ENCODE peak calls at places on chromosomes 4 and X, in ten cellular contexts. One of them, this sample, is unnamed.

GRCh38 chrX:152306331-152306730 is 144.8 kb downstream of the GABRA3 start:
- DNase-seq in right lobe of liver: no peak
- DNase-seq in GM10248: no peak
- DNase-seq in K562: no peak
- DNase-seq in nephron progenitor cell: no peak
- DNase-seq in left lung: no peak
- DNase-seq in fibroblast of mammary gland: no peak
- DNase-seq in cardiac fibroblast: no peak
- DNase-seq in suprapubic skin: no peak
- DNase-seq in MCF 10A: no peak
- DNase-seq in this sample: no peak

GRCh38 chr4:145320269-145320668 is 139.9 kb upstream of the OTUD4 start:
- DNase-seq in right lobe of liver: no peak
- DNase-seq in GM10248: no peak
- DNase-seq in K562: no peak
- DNase-seq in nephron progenitor cell: no peak
- DNase-seq in left lung: no peak
- DNase-seq in fibroblast of mammary gland: no peak
- DNase-seq in cardiac fibroblast: no peak
- DNase-seq in suprapubic skin: no peak
- DNase-seq in MCF 10A: no peak
- DNase-seq in this sample: no peak

GRCh38 chr4:72569719-72570235 is 756 bp upstream of the ADAMTS3 start:
- DNase-seq in right lobe of liver: peak
- DNase-seq in GM10248: no peak
- DNase-seq in K562: no peak
- DNase-seq in nephron progenitor cell: peak
- DNase-seq in left lung: peak
- DNase-seq in fibroblast of mammary gland: no peak
- DNase-seq in cardiac fibroblast: no peak
- DNase-seq in suprapubic skin: no peak
- DNase-seq in MCF 10A: no peak
- DNase-seq in this sample: no peak

GRCh38 chr4:137967480-137968190 is 274.5 kb downstream of the SLC7A11 start:
- DNase-seq in right lobe of liver: no peak
- DNase-seq in GM10248: no peak
- DNase-seq in K562: peak
- DNase-seq in nephron progenitor cell: no peak
- DNase-seq in left lung: no peak
- DNase-seq in fibroblast of mammary gland: peak
- DNase-seq in cardiac fibroblast: no peak
- DNase-seq in suprapubic skin: no peak
- DNase-seq in MCF 10A: no peak
- DNase-seq in this sample: no peak

GRCh38 chrX:13093489-13094140 is 49.2 kb upstream of the FAM9C start:
- DNase-seq in right lobe of liver: no peak
- DNase-seq in GM10248: no peak
- DNase-seq in K562: no peak
- DNase-seq in nephron progenitor cell: no peak
- DNase-seq in left lung: no peak
- DNase-seq in fibroblast of mammary gland: no peak
- DNase-seq in cardiac fibroblast: no peak
- DNase-seq in suprapubic skin: no peak
- DNase-seq in MCF 10A: no peak
- DNase-seq in this sample: no peak

GRCh38 chr4:76388160-76388908 is 32.6 kb downstream of the CCDC158 start:
- DNase-seq in right lobe of liver: no peak
- DNase-seq in GM10248: no peak
- DNase-seq in K562: no peak
- DNase-seq in nephron progenitor cell: no peak
- DNase-seq in left lung: no peak
- DNase-seq in fibroblast of mammary gland: no peak
- DNase-seq in cardiac fibroblast: no peak
- DNase-seq in suprapubic skin: no peak
- DNase-seq in MCF 10A: peak
- DNase-seq in this sample: no peak

GRCh38 chrX:73182502-73183114 is 32.0 kb downstream of the NAP1L2 start:
- DNase-seq in right lobe of liver: no peak
- DNase-seq in GM10248: no peak
- DNase-seq in K562: no peak
- DNase-seq in nephron progenitor cell: no peak
- DNase-seq in left lung: no peak
- DNase-seq in fibroblast of mammary gland: no peak
- DNase-seq in cardiac fibroblast: no peak
- DNase-seq in suprapubic skin: no peak
- DNase-seq in MCF 10A: no peak
- DNase-seq in this sample: no peak

GRCh38 chr4:30865676-30866075 is 145.5 kb downstream of the PCDH7 start:
- DNase-seq in right lobe of liver: no peak
- DNase-seq in GM10248: no peak
- DNase-seq in K562: no peak
- DNase-seq in nephron progenitor cell: no peak
- DNase-seq in left lung: no peak
- DNase-seq in fibroblast of mammary gland: peak
- DNase-seq in cardiac fibroblast: peak
- DNase-seq in suprapubic skin: no peak
- DNase-seq in MCF 10A: no peak
- DNase-seq in this sample: no peak

GRCh38 chr4:73862357-73862756 is 6.8 kb upstream of the CXCL1 start:
- DNase-seq in right lobe of liver: no peak
- DNase-seq in GM10248: no peak
- DNase-seq in K562: no peak
- DNase-seq in nephron progenitor cell: no peak
- DNase-seq in left lung: no peak
- DNase-seq in fibroblast of mammary gland: peak
- DNase-seq in cardiac fibroblast: no peak
- DNase-seq in suprapubic skin: no peak
- DNase-seq in MCF 10A: no peak
- DNase-seq in this sample: no peak

GRCh38 chr4:123816462-123816861 is 419.9 kb downstream of the SPRY1 start:
- DNase-seq in right lobe of liver: no peak
- DNase-seq in GM10248: no peak
- DNase-seq in K562: no peak
- DNase-seq in nephron progenitor cell: no peak
- DNase-seq in left lung: no peak
- DNase-seq in fibroblast of mammary gland: peak
- DNase-seq in cardiac fibroblast: no peak
- DNase-seq in suprapubic skin: no peak
- DNase-seq in MCF 10A: peak
- DNase-seq in this sample: no peak

GRCh38 chr4:42234817-42235216 is 82.4 kb upstream of the BEND4 start:
- DNase-seq in right lobe of liver: no peak
- DNase-seq in GM10248: no peak
- DNase-seq in K562: no peak
- DNase-seq in nephron progenitor cell: no peak
- DNase-seq in left lung: no peak
- DNase-seq in fibroblast of mammary gland: no peak
- DNase-seq in cardiac fibroblast: no peak
- DNase-seq in suprapubic skin: no peak
- DNase-seq in MCF 10A: no peak
- DNase-seq in this sample: no peak
- TF ChIP-seq CTCF in right lobe of liver: no peak
- TF ChIP-seq CTCF in GM10248: no peak
- TF ChIP-seq CTCF in K562: no peak
- TF ChIP-seq CTCF in nephron progenitor cell: no peak
- TF ChIP-seq CTCF in left lung: no peak
- TF ChIP-seq CTCF in fibroblast of mammary gland: no peak
- TF ChIP-seq CTCF in cardiac fibroblast: no peak
- TF ChIP-seq CTCF in suprapubic skin: no peak
- TF ChIP-seq CTCF in MCF 10A: no peak
- TF ChIP-seq CTCF in this sample: no peak

DNA sequence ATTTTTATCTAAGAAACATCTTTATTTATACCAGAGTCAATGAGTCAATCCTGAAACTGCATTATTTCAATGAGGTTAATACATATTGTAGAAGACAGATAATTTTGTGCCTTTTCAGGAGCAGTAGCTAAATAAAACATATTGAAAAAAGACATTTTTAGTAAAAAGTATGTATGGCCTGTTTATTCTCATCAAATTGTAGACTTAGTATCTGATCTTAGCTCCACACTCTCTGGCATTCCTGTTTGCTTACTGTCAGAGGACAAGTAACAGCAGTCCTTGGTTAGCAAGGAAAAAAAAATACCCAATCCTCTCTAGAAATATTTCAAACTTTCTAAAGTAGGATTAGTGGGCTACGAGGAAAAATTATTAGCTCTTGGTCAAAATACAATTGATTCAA is 50.5 kb upstream of the GUCY1A1 start:
- DNase-seq in right lobe of liver: no peak
- DNase-seq in GM10248: no peak
- DNase-seq in K562: no peak
- DNase-seq in nephron progenitor cell: no peak
- DNase-seq in left lung: no peak
- DNase-seq in fibroblast of mammary gland: no peak
- DNase-seq in cardiac fibroblast: peak
- DNase-seq in suprapubic skin: no peak
- DNase-seq in MCF 10A: no peak
- DNase-seq in this sample: no peak
- TF ChIP-seq CTCF in right lobe of liver: no peak
- TF ChIP-seq CTCF in GM10248: no peak
- TF ChIP-seq CTCF in K562: no peak
- TF ChIP-seq CTCF in nephron progenitor cell: no peak
- TF ChIP-seq CTCF in left lung: no peak
- TF ChIP-seq CTCF in fibroblast of mammary gland: no peak
- TF ChIP-seq CTCF in cardiac fibroblast: no peak
- TF ChIP-seq CTCF in suprapubic skin: no peak
- TF ChIP-seq CTCF in MCF 10A: no peak
- TF ChIP-seq CTCF in this sample: no peak

DNA sequence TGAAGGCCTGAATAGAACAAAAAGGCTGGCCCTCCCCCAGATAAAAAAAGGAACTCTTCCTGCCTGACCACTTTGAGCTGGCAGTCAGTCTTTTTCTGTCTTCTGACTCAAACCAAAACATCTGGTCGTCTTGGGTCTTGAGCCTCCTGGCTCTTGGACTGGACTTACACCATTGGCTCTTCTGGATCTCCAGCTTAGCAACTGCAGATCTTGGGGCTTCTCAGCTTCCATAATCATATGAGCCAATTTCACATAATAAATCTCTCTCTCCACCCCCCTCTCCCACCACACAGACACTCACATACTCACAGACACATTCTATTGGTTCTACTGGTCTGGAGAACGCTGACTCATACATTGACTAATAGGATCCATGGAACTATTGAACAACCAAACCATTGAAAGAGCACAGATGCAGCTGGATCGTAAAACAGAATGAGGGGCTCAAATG is 15.6 kb upstream of the CWH43 start:
- DNase-seq in right lobe of liver: no peak
- DNase-seq in GM10248: no peak
- DNase-seq in K562: no peak
- DNase-seq in nephron progenitor cell: no peak
- DNase-seq in left lung: no peak
- DNase-seq in fibroblast of mammary gland: peak
- DNase-seq in cardiac fibroblast: no peak
- DNase-seq in suprapubic skin: no peak
- DNase-seq in MCF 10A: peak
- DNase-seq in this sample: peak
- TF ChIP-seq CTCF in right lobe of liver: no peak
- TF ChIP-seq CTCF in GM10248: no peak
- TF ChIP-seq CTCF in K562: no peak
- TF ChIP-seq CTCF in nephron progenitor cell: no peak
- TF ChIP-seq CTCF in left lung: no peak
- TF ChIP-seq CTCF in fibroblast of mammary gland: no peak
- TF ChIP-seq CTCF in cardiac fibroblast: no peak
- TF ChIP-seq CTCF in suprapubic skin: no peak
- TF ChIP-seq CTCF in MCF 10A: no peak
- TF ChIP-seq CTCF in this sample: no peak

GRCh38 chr4:147862043-147862692 is 130.3 kb downstream of the ARHGAP10 start:
- DNase-seq in right lobe of liver: no peak
- DNase-seq in GM10248: no peak
- DNase-seq in K562: no peak
- DNase-seq in nephron progenitor cell: no peak
- DNase-seq in left lung: peak
- DNase-seq in fibroblast of mammary gland: no peak
- DNase-seq in cardiac fibroblast: no peak
- DNase-seq in suprapubic skin: no peak
- DNase-seq in MCF 10A: no peak
- DNase-seq in this sample: no peak

GRCh38 chr4:147863808-147864472 is 132.1 kb downstream of the ARHGAP10 start:
- DNase-seq in right lobe of liver: no peak
- DNase-seq in GM10248: no peak
- DNase-seq in K562: no peak
- DNase-seq in nephron progenitor cell: no peak
- DNase-seq in left lung: no peak
- DNase-seq in fibroblast of mammary gland: peak
- DNase-seq in cardiac fibroblast: peak
- DNase-seq in suprapubic skin: no peak
- DNase-seq in MCF 10A: no peak
- DNase-seq in this sample: no peak

GRCh38 chr4:147860960-147861359 is 129.1 kb downstream of the ARHGAP10 start:
- DNase-seq in right lobe of liver: no peak
- DNase-seq in GM10248: no peak
- DNase-seq in K562: no peak
- DNase-seq in nephron progenitor cell: no peak
- DNase-seq in left lung: no peak
- DNase-seq in fibroblast of mammary gland: no peak
- DNase-seq in cardiac fibroblast: no peak
- DNase-seq in suprapubic skin: no peak
- DNase-seq in MCF 10A: no peak
- DNase-seq in this sample: no peak

GRCh38 chr4:147864591-147864990 is 132.7 kb downstream of the ARHGAP10 start:
- DNase-seq in right lobe of liver: no peak
- DNase-seq in GM10248: no peak
- DNase-seq in K562: no peak
- DNase-seq in nephron progenitor cell: no peak
- DNase-seq in left lung: no peak
- DNase-seq in fibroblast of mammary gland: peak
- DNase-seq in cardiac fibroblast: peak
- DNase-seq in suprapubic skin: no peak
- DNase-seq in MCF 10A: no peak
- DNase-seq in this sample: no peak

GRCh38 chr4:147863111-147863747 is 131.3 kb downstream of the ARHGAP10 start:
- DNase-seq in right lobe of liver: no peak
- DNase-seq in GM10248: no peak
- DNase-seq in K562: no peak
- DNase-seq in nephron progenitor cell: no peak
- DNase-seq in left lung: no peak
- DNase-seq in fibroblast of mammary gland: peak
- DNase-seq in cardiac fibroblast: peak
- DNase-seq in suprapubic skin: no peak
- DNase-seq in MCF 10A: no peak
- DNase-seq in this sample: no peak
- TF ChIP-seq CTCF in right lobe of liver: no peak
- TF ChIP-seq CTCF in GM10248: no peak
- TF ChIP-seq CTCF in K562: no peak
- TF ChIP-seq CTCF in nephron progenitor cell: no peak
- TF ChIP-seq CTCF in left lung: no peak
- TF ChIP-seq CTCF in fibroblast of mammary gland: peak
- TF ChIP-seq CTCF in cardiac fibroblast: peak
- TF ChIP-seq CTCF in suprapubic skin: no peak
- TF ChIP-seq CTCF in MCF 10A: no peak
- TF ChIP-seq CTCF in this sample: peak

GRCh38 chr4:112060212-112060611 is 85.0 kb upstream of the FAM241A start:
- DNase-seq in right lobe of liver: no peak
- DNase-seq in GM10248: peak
- DNase-seq in K562: peak
- DNase-seq in nephron progenitor cell: no peak
- DNase-seq in left lung: no peak
- DNase-seq in fibroblast of mammary gland: peak
- DNase-seq in cardiac fibroblast: peak
- DNase-seq in suprapubic skin: no peak
- DNase-seq in MCF 10A: peak
- DNase-seq in this sample: no peak
- TF ChIP-seq CTCF in right lobe of liver: peak
- TF ChIP-seq CTCF in GM10248: peak
- TF ChIP-seq CTCF in K562: peak
- TF ChIP-seq CTCF in nephron progenitor cell: peak
- TF ChIP-seq CTCF in left lung: no peak
- TF ChIP-seq CTCF in fibroblast of mammary gland: peak
- TF ChIP-seq CTCF in cardiac fibroblast: peak
- TF ChIP-seq CTCF in suprapubic skin: no peak
- TF ChIP-seq CTCF in MCF 10A: peak
- TF ChIP-seq CTCF in this sample: peak